ENCODE peak calls at places on chromosomes 3 and 15, in seven cellular contexts. G is heart left ventricle; Q is left ventricle myocardium inferior; N is retinal pigment epithelial cell; J is lower lobe of right lung; D is AG04449; S is CD8-positive, alpha-beta T cell. R is an unnamed sample.

GRCh38 chr15:34927726-34928125 is 41.8 kb downstream of the AQR start:
- DNase-seq in G (no peak), S (no peak), N (no peak), J (no peak), Q (no peak), D (no peak), R (no peak)

GRCh38 chr3:64291956-64292355 is 66.7 kb upstream of the PRICKLE2 start:
- DNase-seq in N (no peak), J (no peak), Q (no peak), G (no peak), D (peak), S (no peak), R (no peak)

GRCh38 chr3:115428825-115429224 is 194.5 kb upstream of the GAP43 start:
- DNase-seq in S (no peak), J (no peak), G (no peak), N (no peak), Q (no peak), D (no peak), R (no peak)

GRCh38 chr3:14201881-14202684 is 23.5 kb downstream of the LSM3 start:
- DNase-seq in D (no peak), N (no peak), J (no peak), Q (no peak), S (no peak), G (no peak), R (no peak)

GRCh38 chr3:134317106-134317947 is 56.9 kb downstream of the AMOTL2 start:
- DNase-seq in J (no peak), D (no peak), S (no peak), G (no peak), Q (no peak), N (no peak), R (no peak)

GRCh38 chr15:96629501-96629900 is 299.0 kb downstream of the NR2F2 start:
- DNase-seq in J (no peak), D (no peak), N (no peak), G (peak), Q (peak), S (no peak), R (no peak)

GRCh38 chr15:40342421-40343313 is 1.9 kb upstream of the CCDC9B start:
- DNase-seq in N (no peak), S (no peak), G (no peak), Q (no peak), J (no peak), D (no peak), R (no peak)

GRCh38 chr3:187722206-187722612 is 19.9 kb upstream of the RTP2 start:
- DNase-seq in G (no peak), S (no peak), J (no peak), Q (no peak), D (no peak), N (no peak), R (no peak)

GRCh38 chr15:78072080-78072892 is 5.2 kb downstream of the TBC1D2B start:
- DNase-seq in S (no peak), J (no peak), D (peak), G (peak), Q (no peak), N (peak), R (no peak)

GRCh38 chr15:78071378-78071777 is 6.1 kb downstream of the TBC1D2B start:
- DNase-seq in N (no peak), S (no peak), D (no peak), J (no peak), G (no peak), Q (no peak), R (no peak)

GRCh38 chr15:78069052-78069414 is 8.5 kb downstream of the TBC1D2B start:
- DNase-seq in G (no peak), Q (no peak), D (no peak), N (no peak), J (no peak), S (no peak), R (no peak)

GRCh38 chr15:78069630-78070029 is 7.9 kb downstream of the TBC1D2B start:
- DNase-seq in Q (no peak), G (no peak), N (no peak), D (no peak), J (no peak), S (no peak), R (no peak)

DNA sequence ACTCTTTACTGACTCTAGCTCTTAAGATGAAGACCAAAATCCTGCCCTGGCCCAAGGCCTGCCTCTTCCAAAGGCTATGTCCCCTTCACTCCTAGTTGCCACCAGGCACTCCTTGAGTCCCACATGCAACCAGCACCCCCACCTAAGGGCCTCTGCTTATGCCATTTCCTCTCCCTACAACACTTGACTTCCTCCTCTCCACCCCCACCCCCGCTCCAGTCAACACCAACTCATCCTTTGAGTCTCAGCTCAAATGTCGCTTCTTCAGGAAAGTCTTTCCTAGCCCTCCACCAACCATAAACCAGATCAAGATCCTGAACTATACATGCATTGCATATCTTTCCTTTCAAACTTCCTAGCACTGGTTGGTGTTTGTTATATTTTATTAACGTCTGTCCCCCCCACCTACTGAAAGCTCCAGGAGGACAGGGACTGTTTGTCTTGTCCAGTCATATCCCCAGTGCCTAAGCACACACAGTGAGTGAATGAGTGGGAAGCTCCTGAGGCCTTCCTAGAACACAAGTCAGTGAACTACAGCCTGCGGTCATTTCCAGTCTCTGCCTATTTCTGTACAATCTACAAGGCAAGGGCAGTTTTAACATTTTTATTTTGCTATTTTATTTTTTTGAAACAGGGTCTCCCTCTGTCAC is 7.3 kb downstream of the TBC1D2B start:
- DNase-seq in Q (no peak), G (peak), S (no peak), J (no peak), D (no peak), N (no peak), R (no peak)
- H3K4me3 ChIP-seq in Q (no peak), G (no peak), S (peak), J (no peak), D (no peak), N (no peak), R (no peak)

GRCh38 chr3:140050977-140051957 is 116.3 kb downstream of the CLSTN2 start:
- DNase-seq in N (no peak), Q (peak), S (no peak), G (peak), J (no peak), D (no peak), R (no peak)
- TF ChIP-seq CTCF in N (peak), Q (peak), S (no peak), G (peak), J (peak), D (peak), R (peak)

GRCh38 chr3:184062637-184063036 is 9.8 kb downstream of the HTR3C start:
- DNase-seq in S (no peak), J (no peak), N (no peak), D (no peak), Q (no peak), G (no peak), R (no peak)

GRCh38 chr3:184058029-184058428 is 5.2 kb downstream of the HTR3C start:
- DNase-seq in S (no peak), D (no peak), N (no peak), Q (no peak), G (no peak), J (no peak), R (no peak)

DNA sequence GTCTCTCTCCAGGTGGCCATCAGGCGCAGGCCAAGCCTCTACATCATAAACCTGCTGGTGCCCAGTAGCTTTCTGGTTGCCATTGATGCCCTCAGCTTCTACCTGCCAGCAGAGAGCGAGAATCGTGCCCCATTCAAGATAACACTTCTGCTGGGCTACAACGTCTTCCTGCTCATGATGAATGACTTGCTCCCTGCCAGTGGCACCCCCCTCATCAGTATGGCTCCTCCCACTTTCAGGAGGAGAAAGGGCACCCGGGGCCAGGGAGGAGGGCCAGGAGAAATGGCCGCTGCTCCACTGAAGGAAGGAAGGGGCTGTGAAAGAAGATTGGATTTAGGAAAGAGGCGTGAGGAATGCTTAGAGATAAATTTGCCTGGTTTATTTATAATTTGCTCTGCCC is 6.6 kb downstream of the HTR3C start:
- DNase-seq in G (no peak), Q (no peak), S (no peak), N (no peak), D (no peak), J (no peak), R (no peak)
- H3K4me3 ChIP-seq in G (no peak), Q (no peak), S (no peak), N (no peak), D (no peak), J (no peak), R (no peak)

GRCh38 chr3:99907959-99908544 is 90.4 kb downstream of the CMSS1 start:
- DNase-seq in G (no peak), Q (no peak), N (no peak), D (no peak), S (no peak), J (no peak), R (no peak)
- TF ChIP-seq CTCF in G (no peak), Q (no peak), N (no peak), D (no peak), S (no peak), J (no peak), R (no peak)

GRCh38 chr3:191154827-191155226 is 44.2 kb upstream of the OSTN start:
- DNase-seq in G (no peak), D (no peak), Q (no peak), S (no peak), N (no peak), J (no peak), R (no peak)

GRCh38 chr3:191158800-191159199 is 40.2 kb upstream of the OSTN start:
- DNase-seq in Q (no peak), N (no peak), G (no peak), S (no peak), D (no peak), J (no peak), R (no peak)

GRCh38 chr3:191158247-191158646 is 40.8 kb upstream of the OSTN start:
- DNase-seq in G (no peak), N (no peak), J (no peak), S (no peak), Q (no peak), D (no peak), R (no peak)
- H3K4me3 ChIP-seq in G (no peak), N (no peak), J (no peak), S (no peak), Q (no peak), D (no peak), R (no peak)

DNA sequence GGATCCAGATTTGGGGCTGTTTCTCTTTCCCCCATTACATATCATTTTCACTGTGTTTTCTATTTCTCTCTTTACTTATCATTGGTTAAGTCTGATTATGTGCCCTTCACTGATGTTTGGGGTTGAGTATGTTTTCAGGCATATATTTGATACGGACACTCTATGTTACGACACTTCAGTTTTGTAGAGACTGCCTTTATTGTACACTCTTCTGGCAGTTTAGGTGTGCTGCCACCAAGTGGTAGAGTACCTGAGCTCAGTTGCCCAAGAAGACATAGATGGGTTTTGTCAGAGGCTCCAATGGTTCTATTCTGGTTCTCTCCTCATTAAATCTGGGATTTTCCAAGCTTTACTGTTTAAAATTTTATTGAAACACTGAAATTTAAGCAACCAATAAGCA is 255.0 kb upstream of the ROPN1 start:
- DNase-seq in G (no peak), Q (no peak), N (no peak), D (no peak), J (no peak), S (no peak), R (no peak)
- TF ChIP-seq CTCF in G (peak), Q (peak), N (peak), D (peak), J (peak), S (no peak), R (peak)

GRCh38 chr15:99366013-99366412 is 114.7 kb downstream of the LRRC28 start:
- DNase-seq in D (no peak), G (no peak), N (no peak), S (no peak), J (no peak), Q (no peak), R (no peak)
- H3K4me3 ChIP-seq in D (no peak), G (no peak), N (no peak), S (no peak), J (no peak), Q (no peak), R (no peak)

R was measured in astrocyte of the cerebellum.